ENCODE peak calls at places on chromosomes 3 and 15, in four cellular contexts. X, N, I and J are unnamed samples.

GRCh38 chr15:88391700-88392099 is 75.5 kb downstream of the MRPL46 start:
- DNase-seq in X (no peak), N (no peak), I (no peak), J (no peak)

GRCh38 chr3:149179225-149179624 is 42.4 kb downstream of the CP start:
- DNase-seq in I (no peak), X (no peak), N (no peak), J (no peak)

GRCh38 chr15:63727542-63727941 is 106.2 kb downstream of the HERC1 start:
- DNase-seq in X (no peak), N (no peak), I (no peak), J (no peak)

GRCh38 chr3:191328383-191328962 is 721 bp upstream of the CCDC50 start:
- DNase-seq in X (no peak), I (no peak), N (no peak), J (peak)

GRCh38 chr3:126154391-126155279 is 25.8 kb downstream of the ALDH1L1 start:
- DNase-seq in X (no peak), N (no peak), I (no peak), J (no peak)

GRCh38 chr3:84989102-84989501 is 30.3 kb downstream of the CADM2 start:
- DNase-seq in I (no peak), N (no peak), X (no peak), J (no peak)

GRCh38 chr15:37015025-37015424 is 85.3 kb downstream of the MEIS2 start:
- DNase-seq in X (no peak), I (no peak), N (no peak), J (no peak)

GRCh38 chr3:73614385-73614784 is 10.4 kb downstream of the PDZRN3 start:
- DNase-seq in X (no peak), N (no peak), I (no peak), J (no peak)

GRCh38 chr3:65729973-65730372 is 308.7 kb downstream of the MAGI1 start:
- DNase-seq in X (no peak), N (no peak), I (no peak), J (no peak)

GRCh38 chr3:16338124-16338523 is 73.1 kb downstream of the OXNAD1 start:
- DNase-seq in N (no peak), X (no peak), I (peak), J (no peak)

GRCh38 chr3:23276913-23277658 is 74.0 kb downstream of the UBE2E2 start:
- DNase-seq in N (no peak), X (no peak), I (no peak), J (no peak)

GRCh38 chr3:12679468-12679867 is 15.6 kb upstream of the RAF1 start:
- DNase-seq in N (peak), X (no peak), I (no peak), J (no peak)

GRCh38 chr15:99341786-99342185 is 90.5 kb downstream of the LRRC28 start:
- DNase-seq in N (no peak), X (no peak), I (no peak), J (no peak)

GRCh38 chr15:86876387-86876786 is 796.7 kb downstream of the AGBL1 start:
- DNase-seq in N (no peak), X (no peak), I (no peak), J (no peak)

GRCh38 chr15:43186003-43186353 is 775 bp downstream of the CCNDBP1 start:
- DNase-seq in I (no peak), N (no peak), X (peak), J (no peak)

GRCh38 chr3:127590282-127590592 is 296 bp downstream of the TPRA1 start:
- DNase-seq in I (no peak), N (no peak), X (no peak), J (no peak)

GRCh38 chr3:150547045-150547753 is 612 bp downstream of the EIF2A start:
- DNase-seq in X (no peak), I (no peak), N (no peak), J (peak)
- TF ChIP-seq TARDBP in X (no peak), I (no peak), N (no peak), J (no peak)

DNA sequence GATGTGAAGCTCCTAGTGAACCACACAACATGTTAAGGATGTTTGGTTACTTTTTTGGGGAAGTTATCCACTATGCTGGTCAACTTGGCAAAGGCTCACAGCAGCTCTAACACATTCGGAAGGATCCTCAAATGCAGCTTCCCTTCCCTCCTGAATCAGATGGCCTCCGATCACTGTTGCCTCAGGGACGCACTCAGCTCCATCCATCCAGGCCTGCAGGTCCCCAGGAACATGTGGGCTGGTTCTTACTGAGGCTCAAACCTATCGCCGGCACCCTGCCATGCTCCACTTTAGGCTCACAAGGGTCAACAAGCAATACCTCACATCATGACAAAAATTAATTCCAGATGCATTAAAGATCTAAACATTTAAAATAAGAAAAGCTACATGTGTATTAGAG is 68.0 kb downstream of the CORO2B start:
- DNase-seq in N (no peak), X (no peak), I (no peak), J (no peak)
- TF ChIP-seq TARDBP in N (no peak), X (no peak), I (no peak), J (no peak)

GRCh38 chr15:56459096-56459495 is 5.8 kb downstream of the MNS1 start:
- DNase-seq in I (no peak), X (no peak), N (no peak), J (no peak)

GRCh38 chr15:56460046-56460445 is 4.9 kb downstream of the MNS1 start:
- DNase-seq in X (no peak), I (no peak), N (no peak), J (no peak)

GRCh38 chr15:56456229-56456628 is 8.7 kb downstream of the MNS1 start:
- DNase-seq in X (no peak), I (no peak), N (no peak), J (no peak)

DNA sequence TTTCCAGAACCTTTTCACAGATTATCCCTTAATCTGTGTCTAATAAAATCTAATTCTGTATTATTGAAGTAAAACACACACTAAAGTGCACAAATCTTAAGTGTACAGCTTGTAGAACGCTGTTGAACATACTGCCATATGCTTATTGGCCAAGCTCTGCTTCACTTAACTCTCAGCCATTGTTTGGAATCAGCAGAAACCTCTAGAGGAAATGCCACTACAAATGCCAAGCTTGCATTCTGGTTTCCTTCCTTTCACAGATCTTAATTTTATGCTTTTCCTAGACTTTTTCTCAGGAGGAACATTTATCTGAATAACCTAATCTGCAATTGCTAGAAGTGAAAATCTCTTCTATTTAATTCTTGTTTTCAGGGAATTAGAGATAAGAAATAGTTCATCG is 10.1 kb downstream of the MNS1 start:
- DNase-seq in N (no peak), I (no peak), X (no peak), J (no peak)
- TF ChIP-seq TARDBP in N (no peak), I (no peak), X (no peak), J (no peak)

GRCh38 chr15:34473840-34474239 is 36.2 kb upstream of the GOLGA8A start:
- DNase-seq in I (no peak), X (no peak), N (no peak), J (no peak)
- TF ChIP-seq TARDBP in I (no peak), X (no peak), N (no peak), J (no peak)

GRCh38 chr3:195045481-195045880 is 225.5 kb downstream of the XXYLT1 start:
- DNase-seq in I (no peak), N (no peak), X (no peak), J (no peak)

GRCh38 chr3:195042741-195043611 is 228.0 kb downstream of the XXYLT1 start:
- DNase-seq in I (no peak), N (no peak), X (no peak), J (no peak)

GRCh38 chr3:195044411-195044810 is 226.5 kb downstream of the XXYLT1 start:
- DNase-seq in N (no peak), I (no peak), X (no peak), J (no peak)

GRCh38 chr3:195041871-195042740 is 228.9 kb downstream of the XXYLT1 start:
- DNase-seq in X (no peak), N (no peak), I (no peak), J (no peak)

GRCh38 chr3:195043612-195044144 is 227.3 kb downstream of the XXYLT1 start:
- DNase-seq in X (no peak), I (no peak), N (no peak), J (no peak)
- TF ChIP-seq TARDBP in X (no peak), I (no peak), N (no peak), J (no peak)

DNA sequence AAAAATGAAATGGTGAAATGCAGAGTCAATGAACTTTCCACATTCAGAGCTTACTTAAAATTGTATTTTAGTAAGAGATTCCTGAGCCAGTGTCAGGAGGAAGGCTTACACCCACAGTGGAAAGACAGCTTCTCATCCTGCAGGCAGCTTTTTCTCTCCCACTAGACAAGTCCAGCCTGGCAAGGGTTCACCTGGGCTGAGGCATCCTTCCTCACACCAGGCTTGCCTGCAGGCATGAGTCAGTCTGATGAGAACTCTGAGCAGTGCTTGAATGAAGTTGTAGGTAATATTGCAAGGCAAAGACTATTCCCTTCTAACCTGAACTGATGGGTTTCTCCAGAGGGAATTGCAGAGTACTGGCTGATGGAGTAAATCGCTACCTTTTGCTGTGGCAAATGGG is 3.1 kb downstream of the CCR4 start:
- DNase-seq in N (no peak), X (no peak), I (no peak), J (no peak)
- TF ChIP-seq TARDBP in N (no peak), X (no peak), I (no peak), J (no peak)